ENCODE peak calls at places on chromosomes 2 and 18, in four cellular contexts. U is effector memory CD4-positive, alpha-beta T cell; M is GM12865; K is dermis microvascular lymphatic vessel endothelial cell. E is an unnamed sample.

GRCh38 chr18:40159141-40160017 is 1795.7 kb upstream of the PIK3C3 start:
- DNase-seq in M (peak), K (peak), U (no peak), E (peak)

GRCh38 chr18:46343940-46344372 is 239.8 kb downstream of the HAUS1 start:
- DNase-seq in M (peak), K (no peak), U (peak), E (no peak)

GRCh38 chr2:74573747-74574562 is 19.4 kb downstream of the DOK1 start:
- DNase-seq in K (peak), U (no peak), M (peak), E (peak)

GRCh38 chr2:167769020-167769419 is 478.4 kb downstream of the STK39 start:
- DNase-seq in U (no peak), M (no peak), K (no peak), E (no peak)

GRCh38 chr2:234355798-234356365 is 141.0 kb downstream of the ARL4C start:
- DNase-seq in M (no peak), K (no peak), U (no peak), E (no peak)

GRCh38 chr2:42055573-42056514 is 8.0 kb downstream of the PKDCC start:
- DNase-seq in K (no peak), M (no peak), U (no peak), E (no peak)

GRCh38 chr2:149431337-149431736 is 101.0 kb downstream of the LYPD6 start:
- DNase-seq in K (peak), M (no peak), U (no peak), E (peak)

GRCh38 chr2:26086155-26086634 is 52.3 kb downstream of the RAB10 start:
- DNase-seq in K (no peak), U (no peak), M (peak), E (peak)

GRCh38 chr2:235935071-235935470 is 233.1 kb downstream of the GBX2 start:
- DNase-seq in M (no peak), K (no peak), U (no peak), E (no peak)

GRCh38 chr2:172938713-172939375 is 136.8 kb upstream of the MAP3K20 start:
- DNase-seq in K (no peak), M (no peak), U (no peak), E (peak)

GRCh38 chr2:218898109-218898878 is 17.6 kb downstream of the WNT10A start:
- DNase-seq in M (peak), U (peak), K (no peak), E (peak)

GRCh38 chr2:15243762-15244161 is 317.4 kb downstream of the NBAS start:
- DNase-seq in U (no peak), K (no peak), M (no peak), E (no peak)

GRCh38 chr2:163200726-163201125 is 362.2 kb upstream of the KCNH7 start:
- DNase-seq in U (no peak), K (no peak), M (no peak), E (peak)

GRCh38 chr2:101253713-101254085 is 1.0 kb downstream of the CNOT11 start:
- DNase-seq in U (no peak), M (peak), K (no peak), E (no peak)

GRCh38 chr2:99031991-99032390 is 96.0 kb upstream of the CRACDL start:
- DNase-seq in U (no peak), M (peak), K (no peak), E (no peak)

GRCh38 chr2:79876430-79876829 is 363.6 kb downstream of the CTNNA2 start:
- DNase-seq in M (peak), U (no peak), K (no peak), E (peak)

GRCh38 chr2:171225302-171225980 is 64.7 kb upstream of the TLK1 start:
- DNase-seq in M (no peak), U (no peak), K (no peak), E (peak)

GRCh38 chr2:129757915-129758421 is 221.5 kb upstream of the RAB6C start:
- DNase-seq in U (no peak), K (no peak), M (no peak), E (no peak)

GRCh38 chr2:237300755-237301154 is 113.2 kb downstream of the COL6A3 start:
- DNase-seq in U (no peak), M (no peak), K (no peak), E (no peak)

GRCh38 chr2:107633580-107634147 is 193.0 kb upstream of the RGPD4 start:
- DNase-seq in U (no peak), K (no peak), M (no peak), E (peak)

GRCh38 chr2:222477962-222478608 is 53.7 kb downstream of the SGPP2 start:
- DNase-seq in K (no peak), M (no peak), U (no peak), E (no peak)

GRCh38 chr2:21072477-21073242 is 28.8 kb upstream of the APOB start:
- DNase-seq in K (no peak), U (no peak), M (no peak), E (no peak)

GRCh38 chr2:108412995-108413726 is 35.4 kb downstream of the SULT1C4 start:
- DNase-seq in U (no peak), M (no peak), K (no peak), E (peak)

GRCh38 chr18:48979944-48980890 is 29.5 kb upstream of the SMAD7 start:
- DNase-seq in U (no peak), M (no peak), K (no peak), E (peak)

GRCh38 chr18:46464926-46465655 is 191.9 kb downstream of the LOXHD1 start:
- DNase-seq in M (no peak), U (no peak), K (no peak), E (no peak)

GRCh38 chr2:96501471-96501874 is 3.7 kb downstream of the NEURL3 start:
- DNase-seq in M (peak), K (peak), U (no peak), E (no peak)

GRCh38 chr2:40103163-40103562 is 324.1 kb upstream of the THUMPD2 start:
- DNase-seq in M (no peak), U (no peak), K (no peak), E (peak)

GRCh38 chr2:15678894-15679293 is 87.2 kb downstream of the DDX1 start:
- DNase-seq in U (no peak), K (no peak), M (no peak), E (no peak)

GRCh38 chr2:38739524-38739923 is 11.6 kb downstream of the SRSF7 start:
- DNase-seq in M (no peak), K (no peak), U (no peak), E (no peak)

GRCh38 chr2:205679410-205680009 is 2.8 kb upstream of the NRP2 start:
- DNase-seq in M (no peak), K (no peak), U (no peak), E (no peak)

GRCh38 chr2:159053186-159054031 is 85.0 kb downstream of the TANC1 start:
- DNase-seq in U (no peak), M (no peak), K (peak), E (peak)

GRCh38 chr18:62828091-62828640 is 112.8 kb downstream of the PHLPP1 start:
- DNase-seq in K (no peak), U (no peak), M (no peak), E (peak)

GRCh38 chr2:239371726-239372686 is 28.8 kb downstream of the HDAC4 start:
- DNase-seq in M (no peak), K (no peak), U (no peak), E (no peak)

GRCh38 chr18:76450912-76451421 is 44.1 kb downstream of the ZNF516 start:
- DNase-seq in M (peak), U (no peak), K (peak), E (peak)

GRCh38 chr18:24176727-24177416 is 38.0 kb downstream of the CABYR start:
- DNase-seq in K (peak), U (no peak), M (peak), E (peak)

GRCh38 chr2:191043438-191043837 is 29.5 kb upstream of the STAT1 start:
- DNase-seq in U (no peak), K (no peak), M (no peak), E (no peak)